ENCODE peak calls at places on chromosome 5, in seven cellular contexts. K is PC-3, R is fibroblast of lung, Z is heart left ventricle, Q is MM.1S, W is lung, V is hepatocyte. A is an unnamed sample.
A peak's percentile ranks its signal among the peaks of the same experiment; 100 is the strongest.

GRCh38 chr5:141641634-141642278 is 5.0 kb downstream of the RELL2 start:
- DNase-seq in V (peak; percentile 62), K (peak; percentile 93), Q (peak; percentile 30), R (peak; percentile 71), W (no peak), Z (no peak), A (no peak)

GRCh38 chr5:179608131-179608581 is 15.3 kb downstream of the HNRNPH1 start:
- DNase-seq in R (no peak), K (no peak), W (no peak), Q (peak; percentile 72), V (no peak), Z (no peak), A (peak; percentile 35)

GRCh38 chr5:5409151-5409810 is 13.2 kb upstream of the ICE1 start:
- DNase-seq in Q (no peak), V (no peak), Z (no peak), K (peak; percentile 43), W (no peak), R (no peak), A (peak; percentile 83)

GRCh38 chr5:75729321-75729720 is 12.1 kb upstream of the POC5 start:
- DNase-seq in K (no peak), W (no peak), R (no peak), Q (no peak), V (no peak), Z (no peak), A (no peak)

GRCh38 chr5:174301848-174302625 is 256.5 kb downstream of the NSG2 start:
- DNase-seq in R (no peak), W (no peak), Z (no peak), V (no peak), K (no peak), Q (no peak), A (no peak)

GRCh38 chr5:179273441-179274145 is 71.7 kb downstream of the ADAMTS2 start:
- DNase-seq in Q (no peak), V (no peak), K (no peak), R (no peak), W (no peak), Z (peak; percentile 38), A (no peak)

GRCh38 chr5:63053019-63053638 is 474.5 kb downstream of the LRRC70 start:
- DNase-seq in R (no peak), V (peak; percentile 39), Q (no peak), W (peak; percentile 34), K (no peak), Z (no peak), A (no peak)

GRCh38 chr5:139738777-139739611 is 56.6 kb upstream of the PSD2 start:
- DNase-seq in W (no peak), R (no peak), Q (no peak), V (peak; percentile 6), K (no peak), Z (no peak), A (no peak)

GRCh38 chr5:61881821-61882220 is 424.2 kb upstream of the KIF2A start:
- DNase-seq in K (no peak), Q (no peak), V (peak; percentile 11), R (peak; percentile 83), Z (no peak), W (no peak), A (no peak)

GRCh38 chr5:139665626-139666025 is 17.5 kb downstream of the CXXC5 start:
- DNase-seq in W (no peak), Z (no peak), V (no peak), K (no peak), R (no peak), Q (no peak), A (no peak)

GRCh38 chr5:78615697-78616096 is 32.9 kb downstream of the LHFPL2 start:
- DNase-seq in V (peak; percentile 58), W (no peak), K (peak; percentile 85), R (peak; percentile 73), Z (no peak), Q (no peak), A (no peak)

DNA sequence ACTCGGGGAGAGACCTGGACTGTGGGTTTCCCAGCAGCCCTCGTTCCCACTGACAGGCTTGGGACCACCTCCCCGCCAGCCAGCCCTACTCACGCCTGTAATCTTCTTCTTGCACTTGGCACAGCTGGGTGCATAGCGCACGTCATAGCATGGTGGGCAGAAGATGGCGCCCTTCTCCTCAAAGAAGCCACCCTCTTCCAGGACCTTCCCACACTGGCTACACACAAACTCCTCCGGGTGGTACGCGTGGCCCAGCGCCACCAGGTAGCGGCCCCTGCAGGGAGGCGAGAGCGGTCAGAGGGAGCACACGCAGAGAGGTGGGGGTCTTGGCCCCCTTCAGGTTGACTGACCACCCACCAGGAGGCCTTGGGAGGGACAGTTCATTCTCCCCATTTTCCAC is 9.4 kb downstream of the PDLIM7 start:
- DNase-seq in K (no peak), Z (no peak), V (no peak), R (no peak), Q (no peak), W (no peak), A (peak; percentile 19)
- H3K36me3 ChIP-seq in K (peaks cover 49% of the 10 kb centered on the region), Z (peaks cover 90% of the 10 kb centered on the region), V (no peaks in the 10 kb centered on the region), R (peaks cover 73% of the 10 kb centered on the region), Q (no peaks in the 10 kb centered on the region), W (peaks cover 5% of the 10 kb centered on the region), A (peaks cover 12% of the 10 kb centered on the region)

DNA sequence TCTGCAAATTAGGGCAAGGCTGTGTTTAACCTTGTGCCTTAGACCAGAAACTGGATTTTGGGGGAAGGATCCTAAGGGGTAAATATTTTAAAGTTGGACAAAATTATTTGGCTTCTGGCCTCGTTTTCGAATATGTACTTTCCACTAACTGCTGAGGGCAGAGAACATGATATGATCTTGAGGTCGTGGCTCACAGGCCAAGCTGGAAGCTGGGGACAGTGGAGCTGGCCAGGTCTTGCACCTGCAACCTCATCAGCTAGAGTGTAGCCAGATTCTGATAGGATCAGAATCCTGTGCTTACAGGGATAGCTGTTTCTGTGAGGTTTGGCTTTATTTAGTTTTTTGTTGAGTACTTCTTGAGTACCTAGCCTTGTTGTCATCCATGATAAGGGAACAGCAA is 24.9 kb downstream of the MAN2A1 start:
- DNase-seq in K (no peak), R (no peak), W (no peak), Z (no peak), V (no peak), Q (no peak), A (no peak)
- H3K36me3 ChIP-seq in K (no peaks in the 10 kb centered on the region), R (no peaks in the 10 kb centered on the region), W (no peaks in the 10 kb centered on the region), Z (peaks cover 22% of the 10 kb centered on the region), V (peaks cover 4% of the 10 kb centered on the region), Q (peaks cover 9% of the 10 kb centered on the region), A (peaks cover 26% of the 10 kb centered on the region)

GRCh38 chr5:161258438-161258837 is 288.1 kb downstream of the GABRB2 start:
- DNase-seq in W (no peak), V (no peak), K (no peak), Q (no peak), Z (no peak), R (no peak), A (no peak)

GRCh38 chr5:161266954-161267353 is 279.6 kb downstream of the GABRB2 start:
- DNase-seq in V (no peak), R (no peak), Q (no peak), K (no peak), Z (no peak), W (no peak), A (no peak)

GRCh38 chr5:161269125-161269524 is 277.4 kb downstream of the GABRB2 start:
- DNase-seq in V (no peak), Z (no peak), R (no peak), Q (no peak), W (no peak), K (no peak), A (no peak)

GRCh38 chr5:161261693-161262323 is 284.7 kb downstream of the GABRB2 start:
- DNase-seq in Z (no peak), Q (no peak), V (no peak), K (no peak), R (no peak), W (no peak), A (no peak)

DNA sequence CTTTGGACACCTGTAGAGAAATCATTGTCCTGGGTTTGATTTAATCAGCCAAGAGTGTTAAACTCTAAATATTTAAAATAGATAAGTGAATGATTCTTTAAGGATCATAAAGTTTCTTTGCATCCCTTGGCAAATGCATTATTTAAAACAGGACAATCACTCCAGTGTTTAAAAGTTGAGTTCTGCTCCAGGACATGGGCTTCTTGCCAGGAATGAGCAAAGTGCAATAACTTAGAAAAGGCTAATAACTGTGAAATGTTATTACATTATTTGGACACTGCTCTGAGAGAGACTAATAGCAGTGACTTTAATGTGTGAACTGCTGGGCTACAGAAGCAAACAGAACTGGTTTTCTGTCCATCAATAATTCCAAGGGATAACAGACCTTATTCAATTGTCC is 283.3 kb downstream of the GABRB2 start:
- DNase-seq in W (no peak), K (no peak), Q (no peak), Z (no peak), R (no peak), V (no peak), A (no peak)
- H3K36me3 ChIP-seq in W (no peaks in the 10 kb centered on the region), K (no peaks in the 10 kb centered on the region), Q (no peaks in the 10 kb centered on the region), Z (no peaks in the 10 kb centered on the region), R (no peaks in the 10 kb centered on the region), V (no peaks in the 10 kb centered on the region), A (no peaks in the 10 kb centered on the region)

DNA sequence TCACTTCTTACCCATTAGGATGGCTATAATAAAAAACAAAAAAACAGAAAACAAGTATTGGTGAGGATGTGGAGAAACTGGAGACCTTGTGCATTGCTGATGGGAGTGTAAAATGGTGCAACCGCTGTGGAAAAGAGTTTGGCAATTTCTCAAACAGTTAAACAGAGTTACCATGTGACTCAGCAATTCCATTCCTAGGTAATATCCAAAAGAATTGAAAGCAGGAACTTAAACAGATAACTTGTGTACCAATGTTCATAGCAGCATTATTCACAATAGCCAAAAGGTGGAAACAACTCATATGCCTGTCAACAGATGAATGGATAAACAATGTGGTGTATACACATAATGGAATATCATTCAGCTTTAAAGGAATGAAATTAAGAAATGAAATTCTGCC is 28.9 kb downstream of the DCP2 start:
- DNase-seq in Z (no peak), K (peak; percentile 84), Q (no peak), R (peak; percentile 64), V (no peak), W (no peak), A (no peak)
- H3K36me3 ChIP-seq in Z (peaks cover 92% of the 10 kb centered on the region), K (peaks cover 23% of the 10 kb centered on the region), Q (peaks cover 3% of the 10 kb centered on the region), R (no peaks in the 10 kb centered on the region), V (no peaks in the 10 kb centered on the region), W (peaks cover 6% of the 10 kb centered on the region), A (peaks cover 95% of the 10 kb centered on the region)

DNA sequence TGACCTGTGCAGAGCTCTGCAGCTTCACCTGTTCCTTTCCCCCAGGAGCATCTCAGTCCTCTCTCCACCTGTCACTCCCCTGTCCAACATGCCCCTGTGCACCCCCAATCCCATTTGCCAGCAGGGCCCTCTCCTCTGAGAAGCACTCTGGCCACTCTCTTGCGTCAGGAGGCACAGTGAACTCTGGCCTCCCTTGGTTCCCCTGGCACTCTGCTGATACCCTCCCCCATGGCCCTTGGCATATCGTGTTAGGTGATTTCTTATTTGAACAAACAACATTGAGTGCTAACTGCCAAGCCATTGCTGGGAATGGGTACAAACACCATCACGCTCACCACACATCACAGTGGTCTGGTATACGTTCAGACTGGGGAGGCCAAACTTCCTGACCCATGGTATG is 20.9 kb upstream of the TNIP1 start:
- DNase-seq in K (no peak), V (no peak), Z (no peak), Q (no peak), W (no peak), R (no peak), A (no peak)
- H3K36me3 ChIP-seq in K (no peaks in the 10 kb centered on the region), V (no peaks in the 10 kb centered on the region), Z (peaks cover 57% of the 10 kb centered on the region), Q (peaks cover 9% of the 10 kb centered on the region), W (peaks cover 3% of the 10 kb centered on the region), R (peaks cover 23% of the 10 kb centered on the region), A (no peaks in the 10 kb centered on the region)